ENCODE peak calls at places on chromosomes 2 and 18, in ten cellular contexts. One of them, this sample, is unnamed. For H3K4me1 and H3K9me3, the result is how much of the 10 kb centered on the place peaks cover.

GRCh38 chr2:235347691-235348090 is 146.2 kb upstream of the AGAP1 start:
- DNase-seq in neuronal stem cell: no peak
- DNase-seq in effector memory CD4-positive, alpha-beta T cell: no peak
- DNase-seq in right atrium auricular region: no peak
- DNase-seq in thoracic aorta: no peak
- DNase-seq in left ventricle myocardium inferior: no peak
- DNase-seq in right lobe of liver: no peak
- DNase-seq in fibroblast of lung: peak
- DNase-seq in Peyer's patch: no peak
- DNase-seq in cardiac muscle cell: no peak
- DNase-seq in this sample: no peak

GRCh38 chr2:194383404-194383803 is 1273.6 kb upstream of the SLC39A10 start:
- DNase-seq in left ventricle myocardium inferior: no peak
- DNase-seq in neuronal stem cell: peak
- DNase-seq in Peyer's patch: no peak
- DNase-seq in cardiac muscle cell: peak
- DNase-seq in fibroblast of lung: peak
- DNase-seq in thoracic aorta: no peak
- DNase-seq in effector memory CD4-positive, alpha-beta T cell: no peak
- DNase-seq in right lobe of liver: no peak
- DNase-seq in right atrium auricular region: no peak
- DNase-seq in this sample: no peak

GRCh38 chr2:130807659-130808385 is 28.9 kb upstream of the ARHGEF4 start:
- DNase-seq in Peyer's patch: no peak
- DNase-seq in thoracic aorta: no peak
- DNase-seq in fibroblast of lung: no peak
- DNase-seq in right atrium auricular region: no peak
- DNase-seq in left ventricle myocardium inferior: no peak
- DNase-seq in right lobe of liver: no peak
- DNase-seq in neuronal stem cell: no peak
- DNase-seq in cardiac muscle cell: no peak
- DNase-seq in effector memory CD4-positive, alpha-beta T cell: no peak
- DNase-seq in this sample: no peak

GRCh38 chr2:16613475-16613874 is 52.2 kb downstream of the CYRIA start:
- DNase-seq in thoracic aorta: no peak
- DNase-seq in right atrium auricular region: no peak
- DNase-seq in effector memory CD4-positive, alpha-beta T cell: no peak
- DNase-seq in fibroblast of lung: peak
- DNase-seq in Peyer's patch: no peak
- DNase-seq in left ventricle myocardium inferior: no peak
- DNase-seq in right lobe of liver: no peak
- DNase-seq in cardiac muscle cell: no peak
- DNase-seq in neuronal stem cell: no peak
- DNase-seq in this sample: no peak

GRCh38 chr2:238938460-238939055 is 90.7 kb downstream of the TWIST2 start:
- DNase-seq in left ventricle myocardium inferior: peak
- DNase-seq in right lobe of liver: peak
- DNase-seq in effector memory CD4-positive, alpha-beta T cell: no peak
- DNase-seq in right atrium auricular region: peak
- DNase-seq in neuronal stem cell: no peak
- DNase-seq in fibroblast of lung: peak
- DNase-seq in cardiac muscle cell: no peak
- DNase-seq in Peyer's patch: peak
- DNase-seq in thoracic aorta: peak
- DNase-seq in this sample: peak

GRCh38 chr2:16330012-16330411 is 335.6 kb downstream of the CYRIA start:
- DNase-seq in left ventricle myocardium inferior: no peak
- DNase-seq in right atrium auricular region: no peak
- DNase-seq in effector memory CD4-positive, alpha-beta T cell: no peak
- DNase-seq in cardiac muscle cell: peak
- DNase-seq in thoracic aorta: no peak
- DNase-seq in right lobe of liver: no peak
- DNase-seq in Peyer's patch: no peak
- DNase-seq in fibroblast of lung: no peak
- DNase-seq in neuronal stem cell: peak
- DNase-seq in this sample: no peak

GRCh38 chr2:100895934-100896685 is 76.2 kb downstream of the NPAS2 start:
- DNase-seq in right atrium auricular region: no peak
- DNase-seq in right lobe of liver: no peak
- DNase-seq in left ventricle myocardium inferior: no peak
- DNase-seq in fibroblast of lung: no peak
- DNase-seq in Peyer's patch: no peak
- DNase-seq in neuronal stem cell: no peak
- DNase-seq in thoracic aorta: no peak
- DNase-seq in effector memory CD4-positive, alpha-beta T cell: no peak
- DNase-seq in cardiac muscle cell: no peak
- DNase-seq in this sample: no peak

GRCh38 chr2:115946341-115946740 is 1503.9 kb downstream of the DPP10 start:
- DNase-seq in right atrium auricular region: no peak
- DNase-seq in cardiac muscle cell: no peak
- DNase-seq in right lobe of liver: no peak
- DNase-seq in thoracic aorta: no peak
- DNase-seq in fibroblast of lung: no peak
- DNase-seq in neuronal stem cell: no peak
- DNase-seq in Peyer's patch: no peak
- DNase-seq in left ventricle myocardium inferior: no peak
- DNase-seq in effector memory CD4-positive, alpha-beta T cell: no peak
- DNase-seq in this sample: no peak

GRCh38 chr2:28558421-28558820 is 62.6 kb downstream of the PLB1 start:
- DNase-seq in cardiac muscle cell: no peak
- DNase-seq in Peyer's patch: no peak
- DNase-seq in effector memory CD4-positive, alpha-beta T cell: no peak
- DNase-seq in right lobe of liver: peak
- DNase-seq in neuronal stem cell: no peak
- DNase-seq in fibroblast of lung: no peak
- DNase-seq in left ventricle myocardium inferior: no peak
- DNase-seq in right atrium auricular region: no peak
- DNase-seq in thoracic aorta: no peak
- DNase-seq in this sample: no peak

GRCh38 chr2:114537777-114538176 is 95.3 kb downstream of the DPP10 start:
- DNase-seq in thoracic aorta: no peak
- DNase-seq in cardiac muscle cell: no peak
- DNase-seq in left ventricle myocardium inferior: no peak
- DNase-seq in effector memory CD4-positive, alpha-beta T cell: no peak
- DNase-seq in fibroblast of lung: no peak
- DNase-seq in Peyer's patch: no peak
- DNase-seq in right atrium auricular region: no peak
- DNase-seq in right lobe of liver: no peak
- DNase-seq in neuronal stem cell: no peak
- DNase-seq in this sample: no peak

GRCh38 chr2:105489168-105489878 is 90.5 kb upstream of the FHL2 start:
- DNase-seq in neuronal stem cell: no peak
- DNase-seq in fibroblast of lung: no peak
- DNase-seq in cardiac muscle cell: no peak
- DNase-seq in Peyer's patch: no peak
- DNase-seq in thoracic aorta: no peak
- DNase-seq in right lobe of liver: no peak
- DNase-seq in left ventricle myocardium inferior: no peak
- DNase-seq in effector memory CD4-positive, alpha-beta T cell: no peak
- DNase-seq in right atrium auricular region: no peak
- DNase-seq in this sample: peak

GRCh38 chr2:230671117-230671516 is 41.5 kb upstream of the CAB39 start:
- DNase-seq in right atrium auricular region: no peak
- DNase-seq in cardiac muscle cell: no peak
- DNase-seq in left ventricle myocardium inferior: no peak
- DNase-seq in thoracic aorta: no peak
- DNase-seq in Peyer's patch: no peak
- DNase-seq in right lobe of liver: no peak
- DNase-seq in neuronal stem cell: no peak
- DNase-seq in effector memory CD4-positive, alpha-beta T cell: no peak
- DNase-seq in fibroblast of lung: peak
- DNase-seq in this sample: no peak

GRCh38 chr18:3458952-3459853 is 9.2 kb downstream of the TGIF1 start:
- DNase-seq in cardiac muscle cell: no peak
- DNase-seq in right lobe of liver: no peak
- DNase-seq in fibroblast of lung: peak
- DNase-seq in right atrium auricular region: no peak
- DNase-seq in effector memory CD4-positive, alpha-beta T cell: no peak
- DNase-seq in left ventricle myocardium inferior: no peak
- DNase-seq in neuronal stem cell: no peak
- DNase-seq in Peyer's patch: no peak
- DNase-seq in thoracic aorta: no peak
- DNase-seq in this sample: no peak

GRCh38 chr18:3456686-3457069 is 6.7 kb downstream of the TGIF1 start:
- DNase-seq in effector memory CD4-positive, alpha-beta T cell: no peak
- DNase-seq in Peyer's patch: no peak
- DNase-seq in cardiac muscle cell: no peak
- DNase-seq in neuronal stem cell: no peak
- DNase-seq in left ventricle myocardium inferior: no peak
- DNase-seq in thoracic aorta: no peak
- DNase-seq in right atrium auricular region: no peak
- DNase-seq in fibroblast of lung: no peak
- DNase-seq in right lobe of liver: no peak
- DNase-seq in this sample: no peak

GRCh38 chr18:3458378-3458777 is 8.4 kb downstream of the TGIF1 start:
- DNase-seq in effector memory CD4-positive, alpha-beta T cell: no peak
- DNase-seq in cardiac muscle cell: no peak
- DNase-seq in Peyer's patch: peak
- DNase-seq in thoracic aorta: no peak
- DNase-seq in right atrium auricular region: no peak
- DNase-seq in fibroblast of lung: no peak
- DNase-seq in left ventricle myocardium inferior: no peak
- DNase-seq in right lobe of liver: no peak
- DNase-seq in neuronal stem cell: no peak
- DNase-seq in this sample: no peak

GRCh38 chr18:3455938-3456685 is 6.1 kb downstream of the TGIF1 start:
- DNase-seq in right atrium auricular region: no peak
- DNase-seq in cardiac muscle cell: no peak
- DNase-seq in Peyer's patch: no peak
- DNase-seq in thoracic aorta: no peak
- DNase-seq in right lobe of liver: no peak
- DNase-seq in fibroblast of lung: peak
- DNase-seq in effector memory CD4-positive, alpha-beta T cell: no peak
- DNase-seq in left ventricle myocardium inferior: no peak
- DNase-seq in neuronal stem cell: no peak
- DNase-seq in this sample: no peak

DNA sequence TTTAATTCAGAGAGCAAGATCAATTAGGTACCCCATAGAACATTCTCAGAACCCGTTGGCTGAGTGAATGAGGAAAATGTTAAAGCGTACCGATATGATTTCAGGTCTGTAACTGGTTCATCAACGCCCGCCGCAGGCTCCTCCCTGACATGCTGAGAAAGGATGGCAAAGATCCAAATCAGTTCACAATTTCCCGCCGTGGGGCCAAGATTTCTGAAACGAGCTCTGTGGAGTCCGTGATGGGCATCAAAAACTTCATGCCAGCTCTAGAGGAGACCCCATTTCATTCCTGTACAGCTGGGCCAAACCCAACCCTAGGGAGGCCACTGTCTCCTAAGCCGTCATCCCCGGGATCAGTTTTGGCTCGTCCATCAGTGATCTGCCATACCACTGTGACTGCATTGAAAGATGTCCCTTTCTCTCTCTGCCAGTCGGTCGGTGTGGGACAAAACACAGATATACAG is 7.3 kb downstream of the TGIF1 start:
- DNase-seq in effector memory CD4-positive, alpha-beta T cell: no peak
- DNase-seq in left ventricle myocardium inferior: no peak
- DNase-seq in Peyer's patch: no peak
- DNase-seq in right lobe of liver: no peak
- DNase-seq in thoracic aorta: no peak
- DNase-seq in cardiac muscle cell: no peak
- DNase-seq in fibroblast of lung: no peak
- DNase-seq in right atrium auricular region: no peak
- DNase-seq in neuronal stem cell: no peak
- DNase-seq in this sample: no peak
- H3K4me1 ChIP-seq in effector memory CD4-positive, alpha-beta T cell: under half
- H3K4me1 ChIP-seq in left ventricle myocardium inferior: under half
- H3K4me1 ChIP-seq in Peyer's patch: under half
- H3K4me1 ChIP-seq in right lobe of liver: under half
- H3K4me1 ChIP-seq in thoracic aorta: under half
- H3K4me1 ChIP-seq in cardiac muscle cell: under half
- H3K4me1 ChIP-seq in fibroblast of lung: under half
- H3K4me1 ChIP-seq in right atrium auricular region: under half
- H3K4me1 ChIP-seq in neuronal stem cell: under half
- H3K4me1 ChIP-seq in this sample: half or more

DNA sequence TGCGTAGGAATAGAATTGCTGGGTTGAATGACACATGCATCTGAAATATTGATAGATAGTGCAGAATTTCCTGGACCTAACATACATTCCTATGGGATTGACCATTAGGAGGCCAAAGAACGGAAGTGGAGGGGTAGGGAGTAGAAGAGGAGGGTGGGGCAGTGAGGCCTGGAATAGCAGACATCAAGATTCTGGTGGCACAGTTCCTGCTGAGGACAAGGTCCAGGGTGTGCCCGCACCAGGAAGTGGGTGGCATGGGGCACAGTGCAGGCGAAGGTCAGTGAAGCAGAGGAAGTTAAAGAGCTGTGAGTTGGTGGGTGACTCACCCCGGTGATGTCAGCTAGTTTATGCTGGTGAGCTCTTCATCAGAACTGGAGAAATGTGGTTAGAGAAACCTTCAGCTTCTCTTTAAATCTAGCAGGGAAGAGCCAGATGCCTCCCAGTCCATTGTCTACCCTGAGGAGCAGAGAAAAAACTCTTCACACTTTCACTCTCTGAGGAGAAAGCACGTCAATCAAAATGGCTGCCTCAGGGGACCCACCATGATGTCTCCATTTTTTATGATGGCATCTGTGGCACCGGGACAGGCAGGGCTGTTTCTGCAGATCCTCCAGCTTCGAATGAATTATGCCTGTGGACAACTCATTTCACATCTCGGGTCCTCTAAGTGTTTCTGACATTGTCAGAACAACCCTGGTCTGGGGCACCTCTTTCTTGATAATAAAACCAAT is 55.9 kb upstream of the CTLA4 start:
- DNase-seq in right lobe of liver: peak
- DNase-seq in right atrium auricular region: peak
- DNase-seq in thoracic aorta: peak
- DNase-seq in fibroblast of lung: peak
- DNase-seq in cardiac muscle cell: no peak
- DNase-seq in Peyer's patch: peak
- DNase-seq in neuronal stem cell: no peak
- DNase-seq in left ventricle myocardium inferior: peak
- DNase-seq in effector memory CD4-positive, alpha-beta T cell: peak
- DNase-seq in this sample: peak
- H3K9me3 ChIP-seq in right lobe of liver: under half
- H3K9me3 ChIP-seq in right atrium auricular region: under half
- H3K9me3 ChIP-seq in thoracic aorta: under half
- H3K9me3 ChIP-seq in fibroblast of lung: under half
- H3K9me3 ChIP-seq in cardiac muscle cell: under half
- H3K9me3 ChIP-seq in Peyer's patch: under half
- H3K9me3 ChIP-seq in neuronal stem cell: under half
- H3K9me3 ChIP-seq in left ventricle myocardium inferior: under half
- H3K9me3 ChIP-seq in effector memory CD4-positive, alpha-beta T cell: under half
- H3K9me3 ChIP-seq in this sample: under half

GRCh38 chr2:43083278-43083677 is 143.1 kb downstream of the ZFP36L2 start:
- DNase-seq in right lobe of liver: no peak
- DNase-seq in neuronal stem cell: no peak
- DNase-seq in thoracic aorta: no peak
- DNase-seq in left ventricle myocardium inferior: no peak
- DNase-seq in effector memory CD4-positive, alpha-beta T cell: no peak
- DNase-seq in cardiac muscle cell: no peak
- DNase-seq in Peyer's patch: no peak
- DNase-seq in fibroblast of lung: peak
- DNase-seq in right atrium auricular region: no peak
- DNase-seq in this sample: no peak
- H3K4me1 ChIP-seq in right lobe of liver: under half
- H3K4me1 ChIP-seq in neuronal stem cell: under half
- H3K4me1 ChIP-seq in thoracic aorta: half or more
- H3K4me1 ChIP-seq in left ventricle myocardium inferior: half or more
- H3K4me1 ChIP-seq in effector memory CD4-positive, alpha-beta T cell: under half
- H3K4me1 ChIP-seq in cardiac muscle cell: under half
- H3K4me1 ChIP-seq in Peyer's patch: under half
- H3K4me1 ChIP-seq in fibroblast of lung: half or more
- H3K4me1 ChIP-seq in right atrium auricular region: half or more
- H3K4me1 ChIP-seq in this sample: under half

GRCh38 chr2:89845532-89845931 is 1154.1 kb downstream of the RPIA start:
- DNase-seq in right lobe of liver: no peak
- DNase-seq in right atrium auricular region: no peak
- DNase-seq in left ventricle myocardium inferior: no peak
- DNase-seq in fibroblast of lung: no peak
- DNase-seq in neuronal stem cell: no peak
- DNase-seq in thoracic aorta: no peak
- DNase-seq in cardiac muscle cell: no peak
- DNase-seq in Peyer's patch: no peak
- DNase-seq in effector memory CD4-positive, alpha-beta T cell: no peak
- DNase-seq in this sample: no peak
- H3K9me3 ChIP-seq in right lobe of liver: under half
- H3K9me3 ChIP-seq in right atrium auricular region: under half
- H3K9me3 ChIP-seq in left ventricle myocardium inferior: under half
- H3K9me3 ChIP-seq in fibroblast of lung: under half
- H3K9me3 ChIP-seq in neuronal stem cell: under half
- H3K9me3 ChIP-seq in thoracic aorta: under half
- H3K9me3 ChIP-seq in cardiac muscle cell: under half
- H3K9me3 ChIP-seq in Peyer's patch: under half
- H3K9me3 ChIP-seq in effector memory CD4-positive, alpha-beta T cell: under half
- H3K9me3 ChIP-seq in this sample: under half